ENCODE peak calls at places on chromosomes 2 and 18, in seven cellular contexts. Q is left ventricle myocardium superior; Z is AG20443; A is iPS-NIHi11; F is GM23248; D is neural progenitor cell; V is stimulated activated CD4-positive, alpha-beta T cell treated with anti-CD3 and anti-CD28 coated beads, Interleukin-4, amount 100 ng/mL, for 24 hours. M is an unnamed sample.

GRCh38 chr2:204380141-204380881 is 165.0 kb upstream of the PARD3B start:
- DNase-seq in Q (no peak), Z (no peak), A (no peak), F (no peak), D (no peak), V (no peak), M (no peak)

GRCh38 chr2:33313039-33313438 is 163.4 kb upstream of the RASGRP3 start:
- DNase-seq in Q (no peak), Z (no peak), A (no peak), F (peak), D (no peak), V (no peak), M (no peak)

GRCh38 chr18:13530879-13531387 is 195.4 kb downstream of the FAM210A start:
- DNase-seq in Q (peak), Z (peak), A (peak), F (peak), D (peak), V (no peak), M (peak)

GRCh38 chr2:205929445-205930027 is 156.4 kb downstream of the INO80D start:
- DNase-seq in Q (no peak), Z (no peak), A (no peak), F (no peak), D (no peak), V (no peak), M (no peak)

GRCh38 chr2:160338891-160339290 is 138.8 kb upstream of the ITGB6 start:
- DNase-seq in Q (peak), Z (peak), A (no peak), F (peak), D (peak), V (no peak), M (no peak)

GRCh38 chr18:78721986-78722385 is 257.6 kb upstream of the SALL3 start:
- DNase-seq in Q (no peak), Z (no peak), A (no peak), F (no peak), D (no peak), V (no peak), M (no peak)

GRCh38 chr2:84906108-84906899 is 848 bp downstream of the TMSB10 start:
- DNase-seq in Q (peak), Z (peak), A (peak), F (peak), D (peak), V (peak), M (peak)

GRCh38 chr2:220460257-220460985 is 833.0 kb downstream of the SLC4A3 start:
- DNase-seq in Q (no peak), Z (no peak), A (peak), F (no peak), D (peak), V (no peak), M (no peak)

GRCh38 chr2:218378053-218378452 is 4.0 kb upstream of the SLC11A1 start:
- DNase-seq in Q (no peak), Z (no peak), A (no peak), F (no peak), D (no peak), V (no peak), M (no peak)

GRCh38 chr2:218260166-218260565 is 649 bp upstream of the GPBAR1 start:
- DNase-seq in Q (no peak), Z (no peak), A (no peak), F (no peak), D (no peak), V (no peak), M (no peak)

GRCh38 chr18:78105611-78106010 is 856.0 kb downstream of the GALR1 start:
- DNase-seq in Q (no peak), Z (no peak), A (no peak), F (no peak), D (no peak), V (no peak), M (no peak)

GRCh38 chr2:5330961-5331360 is 361.2 kb upstream of the SOX11 start:
- DNase-seq in Q (no peak), Z (no peak), A (no peak), F (no peak), D (no peak), V (no peak), M (no peak)

GRCh38 chr2:183868707-183869106 is 729.6 kb upstream of the ZNF804A start:
- DNase-seq in Q (no peak), Z (no peak), A (no peak), F (peak), D (no peak), V (no peak), M (no peak)

GRCh38 chr2:188676012-188676405 is 298.2 kb upstream of the COL3A1 start:
- DNase-seq in Q (no peak), Z (no peak), A (no peak), F (peak), D (no peak), V (no peak), M (no peak)

GRCh38 chr2:58010599-58010998 is 36.0 kb upstream of the VRK2 start:
- DNase-seq in Q (no peak), Z (no peak), A (no peak), F (no peak), D (no peak), V (no peak), M (no peak)

GRCh38 chr2:30713698-30714097 is 93.5 kb downstream of the CAPN13 start:
- DNase-seq in Q (no peak), Z (no peak), A (no peak), F (no peak), D (no peak), V (no peak), M (peak)

GRCh38 chr2:168246072-168246482 is 1.3 kb downstream of the STK39 start:
- DNase-seq in Q (no peak), Z (no peak), A (no peak), F (no peak), D (no peak), V (no peak), M (no peak)

GRCh38 chr2:226031962-226032441 is 632.5 kb downstream of the NYAP2 start:
- DNase-seq in Q (no peak), Z (peak), A (peak), F (peak), D (peak), V (no peak), M (no peak)